ENCODE peak calls at places on chromosomes 7 and 10, in five cellular contexts. L, B, P, Z and Y are unnamed samples.

GRCh38 chr10:48245977-48246376 is 28.5 kb downstream of the FRMPD2 start:
- DNase-seq in L (no peak), Z (no peak), B (no peak), P (peak), Y (no peak)

GRCh38 chr10:99766282-99766681 is 16.2 kb upstream of the ABCC2 start:
- DNase-seq in B (no peak), Z (no peak), P (no peak), L (no peak), Y (no peak)

GRCh38 chr7:107865956-107866775 is 24.8 kb upstream of the DLD start:
- DNase-seq in L (no peak), B (no peak), Z (no peak), P (no peak), Y (no peak)

GRCh38 chr10:122476034-122476695 is 14.8 kb downstream of the HTRA1 start:
- DNase-seq in L (no peak), P (no peak), B (no peak), Z (no peak), Y (no peak)

GRCh38 chr7:151199196-151199874 is 11.0 kb downstream of the H2BK1 start:
- DNase-seq in Z (no peak), P (no peak), B (peak), L (no peak), Y (peak)

GRCh38 chr10:77253037-77253436 is 384.6 kb downstream of the KCNMA1 start:
- DNase-seq in B (no peak), Z (no peak), P (no peak), L (no peak), Y (no peak)

GRCh38 chr7:151876899-151877777 is at the start of gene PRKAG2:
- DNase-seq in B (peak), L (peak), Z (peak), P (peak), Y (peak)

GRCh38 chr10:79320785-79321493 is 26.3 kb upstream of the PPIF start:
- DNase-seq in Z (peak), P (no peak), L (no peak), B (no peak), Y (no peak)

GRCh38 chr7:68744036-68744435 is 854.2 kb upstream of the AUTS2 start:
- DNase-seq in Z (no peak), L (no peak), P (no peak), B (no peak), Y (no peak)

GRCh38 chr7:17299477-17299991 is 1.1 kb downstream of the AHR start:
- DNase-seq in B (no peak), P (no peak), Z (no peak), L (no peak), Y (no peak)

GRCh38 chr7:29989257-29989995 is at the start of gene SCRN1:
- DNase-seq in P (peak), B (peak), L (peak), Z (peak), Y (peak)

GRCh38 chr10:106804992-106805391 is 359.5 kb downstream of the SORCS1 start:
- DNase-seq in B (no peak), L (no peak), P (no peak), Z (no peak), Y (no peak)

GRCh38 chr7:3510101-3511020 is 209.3 kb downstream of the SDK1 start:
- DNase-seq in P (no peak), Z (no peak), B (no peak), L (no peak), Y (no peak)

GRCh38 chr7:40611472-40611871 is 476.7 kb downstream of the SUGCT start:
- DNase-seq in Z (no peak), P (no peak), L (no peak), B (no peak), Y (no peak)

GRCh38 chr7:127252736-127253288 is at the start of gene GRM8:
- DNase-seq in B (peak), Z (no peak), L (peak), P (peak), Y (peak)

GRCh38 chr10:90417056-90417455 is 440.8 kb downstream of the HTR7 start:
- DNase-seq in Z (no peak), L (no peak), P (no peak), B (no peak), Y (no peak)

GRCh38 chr7:101856488-101857357 is 39.3 kb downstream of the CUX1 start:
- DNase-seq in Z (peak), B (peak), L (peak), P (peak), Y (peak)
- TF ChIP-seq POLR2A in Z (no peak), B (peak), L (no peak), P (peak), Y (no peak)

DNA sequence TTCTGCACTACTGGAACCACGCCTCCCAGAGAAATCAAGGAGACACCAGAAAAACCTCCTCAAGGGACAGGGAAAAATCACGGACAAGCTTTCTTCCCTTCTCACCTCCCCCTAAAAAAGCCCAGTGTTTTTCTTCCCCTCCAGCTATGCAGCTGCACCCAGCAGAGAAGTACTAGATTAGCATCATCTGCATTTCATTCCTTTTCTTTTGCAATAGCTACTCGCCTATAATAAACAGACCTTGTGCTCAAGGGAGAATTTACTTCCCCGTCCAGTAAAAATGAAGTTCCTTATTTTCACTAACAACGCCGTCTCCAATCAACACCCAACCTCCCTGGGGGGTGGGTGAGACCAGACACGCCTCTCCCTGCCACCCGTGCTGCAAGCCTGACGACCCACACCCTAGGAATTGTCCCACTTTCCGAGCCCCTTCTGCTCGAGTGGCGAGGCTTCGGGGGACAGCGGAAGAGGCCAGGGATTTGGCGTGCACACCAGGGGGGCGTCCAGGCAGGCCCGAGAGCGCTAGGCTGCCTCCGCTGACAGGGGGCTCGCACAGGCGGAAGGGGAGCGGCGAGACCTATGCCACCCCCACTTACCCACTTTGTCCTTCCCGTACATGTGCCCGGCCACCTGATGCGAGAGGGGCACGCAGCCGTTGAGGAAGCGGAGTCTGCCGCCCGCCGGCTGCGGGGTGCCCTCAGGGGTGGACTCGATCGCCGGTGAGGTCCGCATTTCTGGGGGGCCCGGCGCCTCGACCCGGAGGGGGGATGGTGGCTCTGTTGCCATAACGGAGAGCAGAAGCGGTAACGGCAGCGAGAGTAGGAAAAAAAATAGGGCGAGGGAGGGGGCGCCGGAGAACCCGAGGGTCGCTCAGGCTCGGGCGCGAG is 625 bp downstream of the IPMK start:
- DNase-seq in B (peak), P (peak), L (peak), Z (peak), Y (peak)
- TF ChIP-seq POLR2A in B (peak), P (no peak), L (no peak), Z (no peak), Y (peak)

GRCh38 chr7:5594616-5595544 is 171.2 kb upstream of the TNRC18 start:
- DNase-seq in L (no peak), B (peak), P (no peak), Z (no peak), Y (peak)
- TF ChIP-seq POLR2A in L (no peak), B (no peak), P (no peak), Z (no peak), Y (no peak)

DNA sequence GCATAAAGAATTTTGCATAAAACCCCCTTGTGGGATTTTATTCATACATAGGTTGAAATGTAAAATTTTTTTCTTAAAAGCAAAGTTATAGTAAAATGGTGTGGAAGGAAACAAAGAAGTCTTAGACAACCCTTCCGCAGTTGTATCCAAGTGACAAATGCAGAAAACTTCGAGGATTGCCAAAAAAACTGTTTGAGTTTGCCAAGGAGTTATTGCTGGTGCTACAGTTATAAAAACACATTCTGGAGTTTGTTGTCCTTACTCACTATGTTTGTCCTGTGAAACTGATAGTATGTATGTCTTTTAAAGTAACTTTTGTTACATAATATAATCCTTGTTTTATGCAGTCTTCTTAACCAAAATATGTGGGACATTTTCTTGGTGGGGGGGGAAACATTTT is 120.3 kb downstream of the FOXP2 start:
- DNase-seq in L (no peak), Z (no peak), P (no peak), B (no peak), Y (no peak)
- TF ChIP-seq POLR2A in L (no peak), Z (no peak), P (no peak), B (no peak), Y (no peak)

GRCh38 chr7:55535637-55536016 is 36.7 kb downstream of the VOPP1 start:
- DNase-seq in P (no peak), B (no peak), L (no peak), Z (no peak), Y (no peak)
- TF ChIP-seq POLR2A in P (no peak), B (no peak), L (no peak), Z (no peak), Y (no peak)

DNA sequence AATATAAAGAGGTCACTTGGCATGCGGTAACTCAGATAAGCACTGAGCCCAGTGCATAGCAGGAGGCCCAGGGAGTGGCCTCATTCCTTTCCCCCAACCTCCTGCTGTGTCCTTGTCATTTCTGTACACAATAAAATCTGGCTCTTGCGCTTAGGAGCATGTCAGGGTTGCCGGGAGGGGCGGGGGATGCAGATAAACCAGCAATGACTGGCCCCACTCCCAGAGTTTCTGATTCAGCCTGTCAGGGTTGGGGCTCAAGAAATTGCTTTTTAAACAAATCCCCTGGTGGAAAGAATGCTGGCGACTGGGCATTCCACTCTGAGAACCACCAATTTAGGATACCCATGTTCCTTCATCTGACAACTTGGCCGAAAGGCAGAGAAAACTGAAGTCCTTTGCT is 376.5 kb downstream of the TCERG1L start:
- DNase-seq in B (no peak), P (no peak), Z (no peak), L (no peak), Y (peak)
- TF ChIP-seq POLR2A in B (no peak), P (no peak), Z (no peak), L (no peak), Y (no peak)

GRCh38 chr10:84328303-84329093 is at the start of gene CCSER2:
- DNase-seq in P (peak), Z (peak), B (peak), L (peak), Y (peak)
- TF ChIP-seq POLR2A in P (peak), Z (peak), B (peak), L (peak), Y (peak)

GRCh38 chr7:155206286-155207020 is 91.2 kb upstream of the INSIG1 start:
- DNase-seq in L (no peak), B (peak), P (peak), Z (peak), Y (no peak)
- TF ChIP-seq POLR2A in L (no peak), B (no peak), P (no peak), Z (no peak), Y (no peak)